ENCODE peak calls at places on chromosomes 16 and 17, in seven cellular contexts. P is PC-3, Q is body of pancreas, K is right lobe of liver, C is cardiac muscle cell, N is Peyer's patch, O is lung. S is an unnamed sample.
A peak's percentile ranks its signal among the peaks of the same experiment; 100 is the strongest.

GRCh38 chr17:41919165-41919817 is 540 bp upstream of the ACLY start:
- DNase-seq in P (peak; percentile 61), Q (no peak), K (no peak), C (no peak), N (no peak), O (no peak), S (no peak)

GRCh38 chr17:14304222-14304844 is 3.5 kb downstream of the HS3ST3B1 start:
- DNase-seq in P (no peak), Q (no peak), K (peak; percentile 39), C (no peak), N (no peak), O (peak; percentile 6), S (no peak)

GRCh38 chr17:4796550-4796915 is 569 bp downstream of the PSMB6 start:
- DNase-seq in P (peak; percentile 36), Q (no peak), K (no peak), C (peak; percentile 52), N (no peak), O (no peak), S (peak; percentile 39)

GRCh38 chr16:85888405-85889331 is 10.3 kb upstream of the IRF8 start:
- DNase-seq in P (peak; percentile 73), Q (no peak), K (no peak), C (no peak), N (no peak), O (no peak), S (peak; percentile 13)

GRCh38 chr17:5286846-5287245 is 4.8 kb downstream of the RABEP1 start:
- DNase-seq in P (no peak), Q (no peak), K (no peak), C (no peak), N (no peak), O (no peak), S (no peak)

GRCh38 chr17:16976686-16977550 is 5.0 kb upstream of the TNFRSF13B start:
- DNase-seq in P (no peak), Q (no peak), K (no peak), C (no peak), N (no peak), O (no peak), S (no peak)

GRCh38 chr16:85986931-85987749 is 88.2 kb downstream of the IRF8 start:
- DNase-seq in P (no peak), Q (no peak), K (peak; percentile 42), C (peak; percentile 59), N (no peak), O (no peak), S (no peak)

GRCh38 chr16:71230122-71230845 is at the start of gene HYDIN:
- DNase-seq in P (peak; percentile 64), Q (peak; percentile 92), K (peak; percentile 20), C (peak; percentile 96), N (no peak), O (peak; percentile 75), S (peak; percentile 16)

GRCh38 chr17:64378890-64379354 is 11.7 kb downstream of the PECAM1 start:
- DNase-seq in P (peak; percentile 74), Q (no peak), K (no peak), C (no peak), N (no peak), O (no peak), S (no peak)

GRCh38 chr16:89922884-89923639 is at the start of gene TUBB3:
- DNase-seq in P (peak; percentile 78), Q (peak; percentile 64), K (peak; percentile 75), C (peak; percentile 87), N (no peak), O (peak; percentile 46), S (peak; percentile 99)

GRCh38 chr16:50910698-50911025 is 168.8 kb downstream of the CYLD start:
- DNase-seq in P (no peak), Q (no peak), K (no peak), C (no peak), N (no peak), O (no peak), S (no peak)

GRCh38 chr17:83005639-83006038 is 73.8 kb upstream of the METRNL start:
- DNase-seq in P (no peak), Q (no peak), K (no peak), C (no peak), N (no peak), O (no peak), S (no peak)

GRCh38 chr16:90034504-90034903 is 15.2 kb upstream of the DBNDD1 start:
- DNase-seq in P (no peak), Q (no peak), K (no peak), C (no peak), N (no peak), O (no peak), S (no peak)

GRCh38 chr17:37322826-37323561 is 52.8 kb upstream of the C17orf78 start:
- DNase-seq in P (no peak), Q (no peak), K (no peak), C (no peak), N (no peak), O (no peak), S (no peak)

GRCh38 chr17:64777413-64778101 is 115.5 kb upstream of the SMURF2 start:
- DNase-seq in P (no peak), Q (peak; percentile 68), K (no peak), C (no peak), N (peak; percentile 51), O (no peak), S (no peak)

GRCh38 chr17:77886387-77886728 is 72.1 kb upstream of the TNRC6C start:
- DNase-seq in P (no peak), Q (peak; percentile 30), K (peak; percentile 42), C (no peak), N (no peak), O (peak; percentile 48), S (no peak)

GRCh38 chr17:42394838-42395237 is 6.6 kb upstream of the STAT3 start:
- DNase-seq in P (no peak), Q (no peak), K (no peak), C (no peak), N (no peak), O (no peak), S (no peak)

DNA sequence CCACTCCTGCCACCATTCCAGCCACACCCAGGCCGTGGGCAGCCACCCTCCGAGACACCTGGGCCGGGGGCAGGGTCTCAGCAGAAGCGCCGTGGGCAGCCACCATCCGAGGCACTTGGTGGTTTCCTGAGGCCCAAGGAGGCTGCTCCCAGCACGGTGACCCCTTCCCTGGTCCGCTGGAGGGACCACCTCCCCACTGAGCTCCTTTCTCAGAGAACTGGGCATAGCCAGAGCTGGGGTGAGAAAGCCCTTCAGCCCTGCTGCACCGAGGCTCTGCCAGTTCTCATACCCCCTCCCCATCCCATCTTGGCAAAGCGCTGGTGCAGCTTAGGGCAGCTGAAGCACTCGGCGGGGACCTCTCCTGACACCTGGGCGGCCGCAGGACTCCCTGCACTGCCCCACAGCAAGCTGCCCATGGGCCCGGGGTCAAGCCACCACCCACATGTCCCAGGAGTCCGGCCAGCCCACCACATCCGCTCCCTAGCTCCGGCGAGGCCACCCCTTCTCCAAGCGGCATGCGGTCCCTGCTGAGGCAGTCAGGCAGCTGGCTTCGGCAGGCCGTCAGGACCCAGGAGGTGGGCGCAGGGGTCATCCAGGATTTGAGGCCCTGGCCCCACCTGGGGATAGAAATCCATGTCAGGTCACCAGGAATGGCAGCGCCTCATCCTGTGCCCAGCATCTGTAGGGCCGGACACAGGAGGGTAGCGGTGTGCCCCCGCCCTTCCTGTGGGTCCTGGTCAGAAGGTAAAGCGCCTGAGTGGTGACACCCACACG is 1.3 kb upstream of the CYBA start:
- DNase-seq in P (no peak), Q (no peak), K (no peak), C (no peak), N (no peak), O (no peak), S (no peak)
- H3K4me3 ChIP-seq in P (no peak overlapping the region), Q (no peak overlapping the region), K (no peak overlapping the region), C (no peak overlapping the region), N (peak overlapping the region; percentile 77), O (no peak overlapping the region), S (no peak overlapping the region)

GRCh38 chr17:75676461-75676860 is 9.3 kb downstream of the SAP30BP start:
- DNase-seq in P (no peak), Q (no peak), K (no peak), C (no peak), N (no peak), O (no peak), S (no peak)
- H3K36me3 ChIP-seq in P (peaks cover 52% of the 10 kb centered on the region), Q (peaks cover 9% of the 10 kb centered on the region), K (peaks cover 19% of the 10 kb centered on the region), C (peaks cover 7% of the 10 kb centered on the region), N (peaks cover 43% of the 10 kb centered on the region), O (peaks cover 12% of the 10 kb centered on the region), S (peaks cover 61% of the 10 kb centered on the region)

GRCh38 chr16:84119368-84119767 is 2.6 kb upstream of the MBTPS1 start:
- DNase-seq in P (peak; percentile 28), Q (no peak), K (no peak), C (no peak), N (no peak), O (no peak), S (no peak)

GRCh38 chr16:84115919-84116719 is 623 bp downstream of the MBTPS1 start:
- DNase-seq in P (peak; percentile 27), Q (peak; percentile 70), K (peak; percentile 64), C (peak; percentile 66), N (peak; percentile 60), O (peak; percentile 44), S (no peak)

GRCh38 chr16:84120023-84120422 is 3.3 kb upstream of the MBTPS1 start:
- DNase-seq in P (no peak), Q (no peak), K (no peak), C (no peak), N (no peak), O (no peak), S (no peak)

GRCh38 chr16:84117482-84117843 is 721 bp upstream of the MBTPS1 start:
- DNase-seq in P (peak; percentile 7), Q (no peak), K (no peak), C (no peak), N (peak; percentile 39), O (no peak), S (no peak)

DNA sequence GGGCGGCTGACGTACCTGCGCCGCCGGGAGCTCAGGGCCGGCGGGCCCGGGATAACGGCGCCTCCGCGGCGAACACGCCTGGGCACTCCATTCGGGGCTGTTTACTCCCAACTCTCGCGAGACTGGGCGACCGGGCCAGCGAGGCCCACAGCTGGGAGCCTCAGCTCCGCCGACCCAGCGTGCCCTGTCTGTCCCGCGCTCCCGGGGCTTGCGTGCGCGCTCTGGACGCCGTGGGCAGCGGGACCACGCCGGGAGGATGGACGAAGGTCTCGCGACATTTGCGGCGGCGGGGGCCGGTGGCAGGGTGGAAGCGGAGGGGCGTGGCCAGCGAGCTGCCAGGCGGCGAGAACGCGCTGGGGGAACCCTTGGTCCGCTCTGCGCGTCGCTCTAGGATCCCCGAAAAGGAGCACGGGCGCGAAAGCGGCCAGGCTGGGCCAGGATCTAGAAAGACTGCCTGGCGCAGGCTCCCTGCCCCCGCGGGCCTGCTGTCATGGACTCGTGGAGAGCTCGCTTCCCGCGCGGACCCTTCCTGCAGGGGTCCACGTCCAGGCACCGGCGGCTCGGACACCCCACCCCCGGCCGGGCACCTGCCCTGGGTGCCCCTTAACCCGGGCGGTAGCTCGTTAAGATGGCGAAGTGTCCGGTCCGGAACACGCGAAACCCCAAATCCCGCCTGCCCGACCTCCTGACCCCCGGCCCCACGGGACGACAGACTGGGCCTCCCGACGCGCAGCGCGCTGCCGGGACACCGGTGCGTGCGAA is at the start of gene MBTPS1:
- DNase-seq in P (peak; percentile 94), Q (peak; percentile 98), K (peak; percentile 99), C (peak; percentile 99), N (peak; percentile 97), O (peak; percentile 98), S (peak; percentile 96)
- H3K4me3 ChIP-seq in P (peak within 1 kb of the TSS; percentile 99), Q (peak within 1 kb of the TSS; percentile 89), K (peak within 1 kb of the TSS; percentile 78), C (peak within 1 kb of the TSS; percentile 69), N (peak within 1 kb of the TSS; percentile 95), O (peak within 1 kb of the TSS; percentile 86), S (peak within 1 kb of the TSS; percentile 80)

DNA sequence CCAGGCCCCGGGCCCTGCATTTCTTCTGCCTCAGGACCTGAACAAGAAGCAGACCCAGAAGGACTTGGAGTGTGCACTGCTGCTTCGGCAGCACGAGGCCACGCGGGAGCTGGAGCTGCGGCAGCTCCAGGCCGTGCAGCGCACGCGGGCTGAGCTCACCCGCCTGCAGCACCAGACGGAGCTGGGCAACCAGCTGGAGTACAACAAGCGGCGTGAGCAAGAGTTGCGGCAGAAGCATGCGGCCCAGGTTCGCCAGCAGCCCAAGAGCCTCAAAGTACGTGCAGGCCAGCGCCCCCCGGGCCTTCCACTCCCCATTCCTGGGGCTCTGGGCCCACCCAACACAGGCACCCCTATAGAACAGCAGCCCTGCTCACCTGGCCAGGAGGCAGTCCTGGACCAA is 9.2 kb downstream of the HIRIP3 start:
- DNase-seq in P (no peak), Q (no peak), K (no peak), C (no peak), N (no peak), O (no peak), S (no peak)
- H3K36me3 ChIP-seq in P (peaks cover 12% of the 10 kb centered on the region), Q (peaks cover 36% of the 10 kb centered on the region), K (peaks cover 80% of the 10 kb centered on the region), C (peaks cover 70% of the 10 kb centered on the region), N (peaks cover 99% of the 10 kb centered on the region), O (peaks cover 34% of the 10 kb centered on the region), S (peaks cover 81% of the 10 kb centered on the region)